ENCODE peak calls at places on chromosomes 13 and 19, in ten cellular contexts. S is activated B cell treated with CpG ODN at 0.5 μM for 24 hours, U is neural crest cell, G is lower lobe of right lung, H is heart left ventricle, Q is lower leg skin, T is choroid plexus epithelial cell, Y is cardiac muscle cell, E is kidney, Z is suprapubic skin. I is an unnamed sample.

GRCh38 chr13:74372511-74372910 is 238.3 kb upstream of the KLF12 start:
- DNase-seq in Z (no peak), H (no peak), G (no peak), Q (no peak), Y (no peak), S (no peak), T (no peak), E (no peak), U (no peak), I (no peak)

GRCh38 chr19:1042689-1043511 is 3.0 kb downstream of the ABCA7 start:
- DNase-seq in Y (no peak), S (no peak), T (no peak), G (no peak), E (no peak), H (no peak), U (no peak), Z (peak), Q (no peak), I (no peak)

GRCh38 chr13:79725841-79726240 is 244.9 kb downstream of the NDFIP2 start:
- DNase-seq in G (no peak), H (no peak), S (no peak), T (no peak), U (no peak), E (no peak), Q (no peak), Y (no peak), Z (no peak), I (no peak)

GRCh38 chr13:101594936-101595335 is 142.5 kb downstream of the ITGBL1 start:
- DNase-seq in Y (no peak), Z (no peak), Q (no peak), E (no peak), G (no peak), S (no peak), T (no peak), H (no peak), U (no peak), I (no peak)

GRCh38 chr19:32649751-32650150 is 25.2 kb downstream of the ANKRD27 start:
- DNase-seq in Q (no peak), E (no peak), H (peak), U (no peak), T (no peak), S (no peak), Z (no peak), G (no peak), Y (no peak), I (no peak)

GRCh38 chr19:40424637-40425449 is 949 bp downstream of the SERTAD1 start:
- DNase-seq in H (no peak), U (no peak), T (peak), G (no peak), Y (peak), Q (no peak), E (no peak), S (no peak), Z (no peak), I (no peak)

GRCh38 chr13:20337894-20338551 is 105.9 kb upstream of the GJB6 start:
- DNase-seq in Q (no peak), H (no peak), E (no peak), Z (no peak), U (no peak), S (no peak), Y (no peak), G (no peak), T (no peak), I (no peak)

GRCh38 chr19:283395-283794 is 7.8 kb downstream of the PLPP2 start:
- DNase-seq in Y (no peak), Q (peak), Z (no peak), S (no peak), H (no peak), G (no peak), E (no peak), U (no peak), T (no peak), I (no peak)

GRCh38 chr13:29591310-29591709 is 4.2 kb downstream of the SLC7A1 start:
- DNase-seq in S (no peak), Q (no peak), T (peak), Z (no peak), U (no peak), G (no peak), E (no peak), Y (no peak), H (no peak), I (no peak)

GRCh38 chr13:61954092-61954491 is 538.4 kb upstream of the PCDH20 start:
- DNase-seq in H (no peak), Y (peak), E (no peak), U (no peak), Z (no peak), Q (no peak), T (peak), S (no peak), G (no peak), I (no peak)

GRCh38 chr13:31209172-31209818 is 9.5 kb downstream of the B3GLCT start:
- DNase-seq in E (no peak), Q (no peak), G (no peak), S (no peak), Y (peak), Z (no peak), T (peak), U (no peak), H (peak), I (no peak)

GRCh38 chr19:9381367-9381785 is 18.6 kb downstream of the ZNF177 start:
- DNase-seq in H (no peak), S (no peak), Y (no peak), E (no peak), T (peak), Q (no peak), Z (no peak), U (no peak), G (no peak), I (no peak)

GRCh38 chr19:42092350-42092749 is 16.4 kb downstream of the ZNF574 start:
- DNase-seq in E (no peak), S (no peak), Q (no peak), T (no peak), G (no peak), U (no peak), H (no peak), Y (no peak), Z (no peak), I (peak)

GRCh38 chr13:35349673-35350278 is 126.7 kb downstream of the MAB21L1 start:
- DNase-seq in E (no peak), H (peak), T (peak), Q (no peak), U (no peak), Y (peak), S (no peak), G (no peak), Z (no peak), I (no peak)

GRCh38 chr19:31180907-31181306 is 168.3 kb downstream of the TSHZ3 start:
- DNase-seq in U (no peak), T (no peak), E (no peak), Q (peak), S (no peak), H (no peak), Z (no peak), G (no peak), Y (no peak), I (no peak)

GRCh38 chr13:58977085-58977484 is 1186.6 kb downstream of the DIAPH3 start:
- DNase-seq in U (no peak), G (no peak), Z (no peak), H (no peak), E (no peak), S (no peak), T (no peak), Y (no peak), Q (no peak), I (no peak)

GRCh38 chr19:2945575-2946184 is 909 bp upstream of the ZNF77 start:
- DNase-seq in Y (no peak), Q (no peak), H (no peak), Z (no peak), S (no peak), T (no peak), G (no peak), E (no peak), U (no peak), I (no peak)

DNA sequence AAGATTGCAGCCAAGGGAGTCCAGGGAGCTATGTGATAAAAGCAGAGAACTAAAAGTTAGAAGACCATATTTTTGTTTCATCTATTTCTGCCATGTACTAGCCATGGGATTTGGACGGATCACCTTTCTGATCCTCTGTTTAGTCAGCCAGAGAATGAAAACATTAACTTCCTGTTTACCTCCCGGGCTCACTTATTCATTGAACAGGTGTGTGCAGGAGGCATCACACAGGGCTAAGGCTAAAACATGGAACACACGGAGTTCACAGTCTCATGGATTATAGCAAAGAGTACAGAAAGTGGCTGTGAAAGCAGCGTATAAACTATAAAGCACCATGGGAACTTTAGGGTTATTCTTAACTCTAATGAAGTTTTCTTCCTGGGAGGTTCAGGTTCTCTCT is 96.8 kb downstream of the GPR12 start:
- DNase-seq in Q (no peak), Z (no peak), H (no peak), Y (no peak), S (no peak), E (no peak), G (no peak), T (no peak), U (no peak), I (no peak)
- TF ChIP-seq CTCF in Q (no peak), Z (no peak), H (no peak), Y (no peak), S (no peak), E (no peak), G (no peak), T (no peak), U (no peak), I (no peak)

DNA sequence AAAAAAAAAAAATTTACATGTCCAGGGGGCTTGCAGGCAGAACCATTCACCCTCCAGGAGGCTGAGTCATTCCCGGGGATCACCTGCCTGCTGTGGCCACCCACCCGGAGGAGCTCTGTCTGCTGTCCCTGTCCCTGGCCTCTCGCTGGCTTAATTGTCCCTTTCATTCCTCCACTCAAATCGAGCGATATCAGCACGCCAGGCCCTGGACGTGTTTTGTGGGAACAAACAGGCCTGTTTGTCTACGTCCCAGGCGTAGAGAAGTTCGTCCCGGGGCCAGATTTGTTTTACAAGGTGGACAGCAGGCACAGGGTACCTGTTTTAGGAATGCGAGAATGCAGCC is 21.2 kb downstream of the SULT2B1 start:
- DNase-seq in Q (no peak), S (no peak), H (peak), U (no peak), E (no peak), G (no peak), Y (no peak), T (no peak), Z (no peak), I (no peak)
- TF ChIP-seq CTCF in Q (no peak), S (no peak), H (no peak), U (no peak), E (no peak), G (no peak), Y (no peak), T (no peak), Z (no peak), I (no peak)

GRCh38 chr19:23263870-23264590 is 13.8 kb upstream of the ZNF724 start:
- DNase-seq in Y (no peak), H (no peak), G (no peak), S (no peak), U (no peak), Z (no peak), E (no peak), T (peak), Q (no peak), I (no peak)
- TF ChIP-seq CTCF in Y (no peak), H (no peak), G (no peak), S (no peak), U (no peak), Z (no peak), E (no peak), T (no peak), Q (no peak), I (no peak)

GRCh38 chr19:13212759-13213330 is 62.6 kb downstream of the IER2 start:
- DNase-seq in Z (peak), S (peak), T (peak), U (peak), Q (peak), G (peak), Y (peak), E (no peak), H (peak), I (peak)
- TF ChIP-seq CTCF in Z (peak), S (no peak), T (peak), U (peak), Q (no peak), G (peak), Y (peak), E (peak), H (peak), I (peak)

GRCh38 chr19:49845433-49845832 is 5.5 kb upstream of the PTOV1 start:
- DNase-seq in Z (no peak), H (no peak), S (no peak), Q (no peak), U (no peak), T (peak), E (no peak), G (no peak), Y (no peak), I (no peak)
- TF ChIP-seq CTCF in Z (no peak), H (no peak), S (no peak), Q (no peak), U (no peak), T (peak), E (no peak), G (no peak), Y (no peak), I (no peak)

DNA sequence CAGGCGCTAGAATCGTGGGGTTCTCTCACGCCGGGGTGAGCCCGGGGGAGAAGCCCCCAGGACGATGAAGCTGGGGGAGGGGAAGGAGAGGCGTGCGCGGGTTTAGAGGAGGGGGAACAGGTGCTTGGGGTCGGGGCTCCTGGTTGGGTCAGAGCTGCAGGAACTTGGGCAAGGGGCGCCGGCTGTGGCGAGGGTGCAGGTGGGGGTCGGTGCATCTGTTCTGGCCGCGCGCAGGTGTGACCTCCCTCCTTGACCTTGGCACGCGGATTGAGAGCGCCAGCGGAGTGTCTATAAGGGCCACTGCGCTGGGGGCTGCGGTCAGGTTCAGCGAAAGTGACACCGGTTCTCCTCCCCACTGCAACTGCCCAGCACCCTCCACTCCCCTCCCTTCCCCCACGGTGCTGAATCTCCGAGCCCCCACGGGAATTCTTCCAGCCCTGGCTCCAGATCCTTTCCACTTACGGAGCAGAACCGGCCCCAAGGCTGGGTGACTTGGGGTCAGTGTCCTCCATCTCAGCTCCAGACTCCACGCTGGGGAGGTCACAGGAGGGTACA is 618 bp downstream of the TMEM38A start:
- DNase-seq in G (peak), S (peak), H (peak), Y (peak), Z (peak), U (no peak), E (peak), T (no peak), Q (peak), I (no peak)
- TF ChIP-seq CTCF in G (no peak), S (no peak), H (no peak), Y (no peak), Z (no peak), U (no peak), E (no peak), T (no peak), Q (no peak), I (no peak)

DNA sequence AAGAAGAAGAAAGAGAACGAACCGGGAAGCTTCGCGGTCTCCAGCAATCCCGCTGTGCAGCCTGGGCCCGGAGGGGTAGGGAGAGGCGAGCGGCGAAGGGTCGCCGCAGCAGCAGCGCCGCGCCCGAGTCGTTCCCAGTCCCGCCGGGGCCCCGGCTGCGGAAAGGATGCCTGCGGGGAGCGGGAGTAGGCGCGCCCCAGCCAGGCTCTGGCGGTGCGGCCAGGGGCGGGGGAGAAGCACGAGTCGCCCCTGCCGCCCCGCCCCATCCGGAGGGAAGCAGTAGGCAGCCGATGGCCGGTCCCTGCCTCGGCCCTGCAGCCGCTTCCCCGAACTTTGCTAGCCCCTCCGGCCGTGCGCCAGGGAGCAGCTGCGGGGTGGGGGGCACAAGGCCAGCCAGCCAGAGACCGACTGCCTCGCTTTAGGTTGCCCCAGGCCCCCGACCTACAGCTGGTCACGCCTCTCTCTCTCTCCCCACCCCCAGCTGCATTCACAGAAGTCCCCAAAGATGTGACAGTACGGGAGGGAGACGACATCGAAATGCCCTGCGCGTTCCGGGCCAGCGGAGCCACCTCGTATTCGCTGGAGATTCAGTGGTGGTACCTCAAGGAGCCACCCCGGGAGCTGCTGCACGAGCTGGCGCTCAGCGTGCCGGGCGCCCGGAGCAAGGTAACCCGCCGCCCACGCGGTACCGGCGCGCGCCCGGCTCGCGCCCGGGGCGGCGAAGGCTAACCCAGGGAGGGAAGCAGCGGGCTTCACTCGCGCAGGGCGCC is 1.1 kb downstream of the VSTM2B start:
- DNase-seq in E (peak), G (no peak), T (no peak), S (no peak), U (no peak), H (no peak), Q (no peak), Y (no peak), Z (no peak), I (peak)
- TF ChIP-seq CTCF in E (no peak), G (no peak), T (no peak), S (no peak), U (no peak), H (no peak), Q (no peak), Y (peak), Z (no peak), I (no peak)

GRCh38 chr19:36488816-36489138 is 584 bp downstream of the ZNF566 start:
- DNase-seq in T (no peak), Q (no peak), H (peak), S (no peak), Z (no peak), U (no peak), E (no peak), Y (peak), G (no peak), I (no peak)
- TF ChIP-seq CTCF in T (no peak), Q (no peak), H (no peak), S (no peak), Z (no peak), U (no peak), E (no peak), Y (no peak), G (no peak), I (no peak)